ENCODE peak calls at places on chromosomes 12 and 14, in seven cellular contexts. N is IMR-90, C is SK-N-SH, U is GM12878, Y is K562, B is HepG2, S is H1. T is an unnamed sample.

GRCh38 chr12:75505706-75506312 is 5.6 kb downstream of the KRR1 start:
- DNase-seq in N (peak; percentile 67), C (no peak), U (no peak), Y (no peak), B (peak; percentile 9), S (no peak), T (no peak)

GRCh38 chr12:12008931-12009611 is 61.7 kb upstream of the BCL2L14 start:
- DNase-seq in N (peak; percentile 31), C (no peak), U (peak; percentile 86), Y (no peak), B (no peak), S (peak; percentile 64), T (no peak)

GRCh38 chr14:105187935-105188524 is 6.9 kb upstream of the NUDT14 start:
- DNase-seq in N (no peak), C (no peak), U (no peak), Y (no peak), B (no peak), S (no peak), T (peak; percentile 53)

GRCh38 chr14:39036760-39037159 is 66.3 kb downstream of the SEC23A start:
- DNase-seq in N (no peak), C (no peak), U (no peak), Y (no peak), B (no peak), S (no peak), T (no peak)

GRCh38 chr14:65016461-65016860 is 29.8 kb downstream of the FNTB start:
- DNase-seq in N (no peak), C (no peak), U (no peak), Y (no peak), B (no peak), S (no peak), T (no peak)

GRCh38 chr12:121036810-121037326 is 2.2 kb downstream of the OASL start:
- DNase-seq in N (peak; percentile 69), C (no peak), U (no peak), Y (no peak), B (no peak), S (no peak), T (no peak)

GRCh38 chr12:78916845-78917480 is 52.4 kb downstream of the SYT1 start:
- DNase-seq in N (peak; percentile 40), C (no peak), U (no peak), Y (no peak), B (no peak), S (no peak), T (no peak)

GRCh38 chr12:47576256-47576655 is 129.6 kb downstream of the RPAP3 start:
- DNase-seq in N (no peak), C (no peak), U (no peak), Y (no peak), B (no peak), S (no peak), T (no peak)

GRCh38 chr12:81077329-81077685 is 572 bp upstream of the ACSS3 start:
- DNase-seq in N (no peak), C (no peak), U (no peak), Y (no peak), B (peak; percentile 79), S (no peak), T (no peak)

GRCh38 chr12:127654383-127654985 is 612.5 kb upstream of the TMEM132C start:
- DNase-seq in N (no peak), C (no peak), U (no peak), Y (no peak), B (no peak), S (no peak), T (no peak)

GRCh38 chr12:102702447-102703114 is 214.5 kb downstream of the PAH start:
- DNase-seq in N (peak; percentile 65), C (peak; percentile 48), U (no peak), Y (peak; percentile 63), B (peak; percentile 54), S (peak; percentile 65), T (peak; percentile 59)

GRCh38 chr14:91036741-91037469 is 23.5 kb downstream of the RPS6KA5 start:
- DNase-seq in N (no peak), C (no peak), U (no peak), Y (no peak), B (no peak), S (no peak), T (no peak)

GRCh38 chr14:91041450-91041849 is 19.0 kb downstream of the RPS6KA5 start:
- DNase-seq in N (no peak), C (no peak), U (no peak), Y (no peak), B (no peak), S (no peak), T (no peak)

GRCh38 chr14:91038439-91038838 is 22.0 kb downstream of the RPS6KA5 start:
- DNase-seq in N (no peak), C (no peak), U (no peak), Y (no peak), B (no peak), S (no peak), T (no peak)

GRCh38 chr14:91035855-91036254 is 24.6 kb downstream of the RPS6KA5 start:
- DNase-seq in N (no peak), C (no peak), U (peak; percentile 24), Y (no peak), B (no peak), S (no peak), T (no peak)

GRCh38 chr14:91040545-91040944 is 19.9 kb downstream of the RPS6KA5 start:
- DNase-seq in N (no peak), C (no peak), U (no peak), Y (no peak), B (no peak), S (no peak), T (no peak)
- TF ChIP-seq RFX5 in N (no peak), C (no peak), U (no peak), Y (no peak), B (no peak), S (no peak), T (no peak)

DNA sequence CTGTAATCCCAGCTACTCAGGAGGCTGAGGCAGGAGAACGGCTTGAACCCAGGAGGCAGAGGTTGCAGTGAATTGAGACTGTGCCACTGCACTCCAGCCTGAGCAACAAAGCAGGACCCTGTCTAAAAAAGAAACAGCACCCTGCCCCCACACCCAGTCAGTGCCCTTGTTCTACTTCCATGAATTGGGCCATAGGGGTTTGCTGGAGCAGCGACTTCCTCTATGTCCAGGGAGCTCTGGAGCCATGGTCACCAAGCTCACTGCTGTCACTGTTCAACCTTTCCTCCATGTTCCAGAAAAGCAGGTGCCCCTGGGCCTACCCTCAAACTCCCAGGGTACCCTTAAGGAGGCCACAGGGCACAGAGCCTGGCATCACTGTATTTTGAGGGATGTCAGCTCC is 116.8 kb downstream of the RIN3 start:
- DNase-seq in N (no peak), C (no peak), U (no peak), Y (no peak), B (no peak), S (no peak), T (no peak)
- TF ChIP-seq RFX5 in N (no peak), C (no peak), U (no peak), Y (no peak), B (no peak), S (no peak), T (no peak)

GRCh38 chr12:91441996-91442395 is 259.4 kb upstream of the DCN start:
- DNase-seq in N (no peak), C (no peak), U (no peak), Y (no peak), B (no peak), S (no peak), T (no peak)
- TF ChIP-seq RFX5 in N (no peak), C (no peak), U (no peak), Y (no peak), B (no peak), S (no peak), T (no peak)

GRCh38 chr12:33672879-33673577 is 233.4 kb upstream of the SYT10 start:
- DNase-seq in N (no peak), C (no peak), U (no peak), Y (no peak), B (no peak), S (no peak), T (no peak)
- TF ChIP-seq RFX5 in N (no peak), C (no peak), U (no peak), Y (no peak), B (no peak), S (no peak), T (no peak)

DNA sequence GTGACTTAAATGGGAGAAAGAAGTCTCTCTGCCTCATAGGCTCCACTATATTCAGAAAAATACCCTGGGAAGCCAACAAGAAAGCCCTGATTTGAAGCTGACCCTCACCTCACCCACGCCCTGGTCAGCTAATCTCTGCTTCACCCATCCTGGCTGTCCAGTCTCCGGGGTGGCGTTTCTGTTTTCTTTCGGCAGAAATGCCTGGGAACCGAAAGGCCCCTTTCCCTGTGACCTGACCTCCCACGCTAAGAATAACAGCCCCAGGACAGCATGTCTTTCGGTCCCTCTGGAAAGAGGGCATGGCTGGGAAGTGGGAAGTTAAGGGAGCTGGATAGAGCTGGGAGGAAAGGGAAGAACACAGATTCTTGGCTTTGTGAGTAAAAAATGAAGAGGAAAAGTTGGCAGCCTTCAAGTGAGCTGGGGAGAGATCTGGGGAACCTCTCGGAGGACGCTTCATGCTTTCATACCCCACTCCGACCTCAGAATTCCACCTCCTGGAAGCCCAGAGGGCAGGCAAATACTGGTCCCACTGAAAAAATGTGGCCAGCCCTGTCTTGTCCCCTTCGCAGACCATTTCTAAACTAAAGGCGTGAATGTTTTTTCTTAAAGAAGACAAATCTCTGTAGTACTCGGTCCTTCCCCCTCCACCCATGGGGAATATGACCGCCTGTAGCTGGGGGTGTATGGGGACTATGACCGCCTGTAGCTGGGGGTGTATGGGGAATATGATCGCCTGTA is 163.0 kb upstream of the FKBP4 start:
- DNase-seq in N (no peak), C (no peak), U (no peak), Y (no peak), B (no peak), S (no peak), T (no peak)
- TF ChIP-seq RFX5 in N (no peak), C (no peak), U (no peak), Y (no peak), B (no peak), S (no peak), T (no peak)

DNA sequence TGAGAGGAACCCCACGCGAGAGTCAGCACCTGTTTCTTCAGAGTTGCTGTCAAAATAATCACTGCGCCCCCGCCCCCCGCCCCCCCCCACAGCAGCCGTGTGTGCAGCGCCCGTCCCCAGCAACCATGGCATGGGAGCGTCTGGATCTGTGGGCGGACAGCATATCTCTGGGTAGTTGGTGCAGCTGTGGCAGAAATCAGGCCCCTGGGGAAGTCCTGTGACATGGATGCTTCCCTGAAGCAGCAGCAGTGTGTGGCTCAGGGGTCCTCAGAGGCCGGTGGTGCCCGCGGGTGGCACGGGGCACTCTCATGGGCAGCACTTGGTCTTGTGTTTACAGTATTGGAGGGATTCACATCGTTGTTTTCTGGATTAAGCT is 19.2 kb downstream of the XRCC3 start:
- DNase-seq in N (no peak), C (peak; percentile 75), U (no peak), Y (no peak), B (no peak), S (no peak), T (no peak)
- TF ChIP-seq RFX5 in N (no peak), C (no peak), U (no peak), Y (no peak), B (no peak), S (no peak), T (no peak)

T was measured in A549.